ENCODE peak calls at places on chromosomes 3 and 15, in eight cellular contexts. Z, L, S, M, J, U, V and I are unnamed samples.

GRCh38 chr15:65930134-65930533 is 60.8 kb downstream of the RAB11A start:
- DNase-seq in Z (no peak), L (no peak), S (no peak), M (no peak), J (no peak), U (no peak), V (no peak), I (no peak)

GRCh38 chr3:161863775-161864174 is 367.2 kb downstream of the OTOL1 start:
- DNase-seq in Z (no peak), L (no peak), S (no peak), M (no peak), J (no peak), U (no peak), V (no peak), I (no peak)

GRCh38 chr15:68821898-68822380 is 1.2 kb upstream of the ANP32A start:
- DNase-seq in Z (no peak), L (no peak), S (no peak), M (no peak), J (no peak), U (no peak), V (peak; percentile 45), I (no peak)

GRCh38 chr3:156685198-156685597 is 10.8 kb downstream of the TIPARP start:
- DNase-seq in Z (no peak), L (no peak), S (no peak), M (no peak), J (no peak), U (peak; percentile 53), V (peak; percentile 5), I (no peak)

GRCh38 chr15:78056714-78057269 is 20.7 kb downstream of the TBC1D2B start:
- DNase-seq in Z (no peak), L (no peak), S (peak; percentile 54), M (no peak), J (peak; percentile 39), U (peak; percentile 45), V (no peak), I (peak; percentile 69)

GRCh38 chr3:24013843-24014242 is 68.8 kb downstream of the NR1D2 start:
- DNase-seq in Z (no peak), L (no peak), S (no peak), M (no peak), J (no peak), U (no peak), V (no peak), I (no peak)

GRCh38 chr3:174321549-174321948 is 537.6 kb upstream of the NAALADL2 start:
- DNase-seq in Z (no peak), L (no peak), S (no peak), M (no peak), J (no peak), U (no peak), V (no peak), I (no peak)

GRCh38 chr3:159828542-159828943 is 160.1 kb upstream of the IL12A start:
- DNase-seq in Z (no peak), L (no peak), S (peak; percentile 51), M (no peak), J (no peak), U (peak; percentile 68), V (peak; percentile 58), I (no peak)

GRCh38 chr15:52208306-52208946 is 17.2 kb upstream of the GNB5 start:
- DNase-seq in Z (peak; percentile 49), L (peak; percentile 95), S (peak; percentile 51), M (no peak), J (peak; percentile 74), U (peak; percentile 67), V (peak; percentile 85), I (no peak)

GRCh38 chr3:197083486-197083885 is 53.9 kb upstream of the MELTF start:
- DNase-seq in Z (no peak), L (no peak), S (peak; percentile 90), M (no peak), J (no peak), U (peak; percentile 88), V (no peak), I (no peak)

GRCh38 chr3:55461896-55462295 is 25.2 kb downstream of the WNT5A start:
- DNase-seq in Z (no peak), L (peak; percentile 17), S (peak; percentile 89), M (no peak), J (no peak), U (peak; percentile 89), V (no peak), I (no peak)

GRCh38 chr3:23865595-23866396 is 51.0 kb downstream of the NKIRAS1 start:
- DNase-seq in Z (no peak), L (no peak), S (peak; percentile 23), M (no peak), J (no peak), U (peak; percentile 38), V (peak; percentile 59), I (no peak)

GRCh38 chr3:177563381-177563780 is 366.1 kb upstream of the TBL1XR1 start:
- DNase-seq in Z (no peak), L (no peak), S (peak; percentile 35), M (no peak), J (no peak), U (peak; percentile 24), V (no peak), I (no peak)

GRCh38 chr3:34995771-34996430 is 643.4 kb upstream of the ARPP21 start:
- DNase-seq in Z (no peak), L (no peak), S (no peak), M (no peak), J (no peak), U (no peak), V (no peak), I (no peak)

GRCh38 chr3:176352716-176353334 is 844.5 kb downstream of the TBL1XR1 start:
- DNase-seq in Z (no peak), L (no peak), S (peak; percentile 15), M (no peak), J (no peak), U (peak; percentile 22), V (no peak), I (no peak)

GRCh38 chr3:194261581-194262063 is 89.5 kb downstream of the CPN2 start:
- DNase-seq in Z (no peak), L (no peak), S (no peak), M (no peak), J (no peak), U (no peak), V (no peak), I (peak; percentile 65)

GRCh38 chr3:194689493-194689901 is 3.8 kb downstream of the FAM43A start:
- DNase-seq in Z (no peak), L (no peak), S (peak; percentile 46), M (peak; percentile 34), J (no peak), U (peak; percentile 78), V (no peak), I (peak; percentile 62)

DNA sequence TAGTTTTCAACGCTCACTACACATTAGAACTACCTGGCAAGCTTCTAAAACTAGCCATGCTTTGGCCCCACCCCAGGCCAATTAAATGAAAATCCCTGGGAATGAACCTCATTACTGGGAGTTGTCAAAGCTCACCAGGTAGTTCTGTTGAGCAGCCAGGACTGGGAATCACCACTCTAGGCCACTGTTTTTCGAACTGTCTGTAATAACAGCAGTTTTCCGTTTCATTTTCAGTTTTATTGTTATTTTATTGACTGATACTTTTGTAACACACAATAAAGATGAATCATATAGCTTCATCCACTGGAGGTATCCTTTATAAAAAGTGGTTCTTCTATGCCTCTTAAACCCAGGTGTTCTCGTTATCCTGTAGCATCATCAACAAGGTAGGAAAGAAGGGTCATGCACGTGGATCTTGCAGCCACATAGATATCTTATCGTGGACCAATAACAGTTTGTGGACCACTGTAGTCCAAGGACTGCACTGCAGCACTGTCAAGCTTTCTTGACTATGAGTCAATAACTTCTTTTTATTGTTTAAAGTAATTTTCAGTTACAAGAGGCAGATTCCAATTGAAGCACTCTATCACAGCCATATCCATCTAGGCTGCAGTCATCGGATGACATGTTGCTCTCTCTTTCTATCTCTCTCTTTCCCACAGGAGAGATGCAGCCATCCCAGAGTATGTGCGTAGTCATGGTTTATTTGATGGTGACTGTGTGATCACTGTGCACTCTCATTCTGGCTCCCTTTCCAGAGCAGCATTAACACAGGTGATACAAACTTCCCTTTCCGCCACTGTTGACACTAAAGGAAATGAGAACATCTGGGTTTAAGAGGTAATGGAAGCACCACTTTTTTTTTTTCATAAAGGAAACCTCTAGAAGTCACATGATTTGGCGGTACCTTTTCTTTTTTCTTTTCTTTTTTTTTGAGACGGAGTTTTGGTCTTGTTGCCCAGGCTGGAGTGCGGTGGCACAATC is 39.0 kb upstream of the BLM start:
- DNase-seq in Z (no peak), L (no peak), S (no peak), M (no peak), J (no peak), U (peak; percentile 19), V (no peak), I (no peak)
- TF ChIP-seq CTCF in Z (no peak), L (no peak), S (no peak), M (no peak), J (no peak), U (no peak), V (no peak), I (no peak)

GRCh38 chr3:52710512-52710911 is 4.6 kb downstream of the SPCS1 start:
- DNase-seq in Z (no peak), L (no peak), S (no peak), M (no peak), J (no peak), U (no peak), V (no peak), I (no peak)

GRCh38 chr3:52704611-52705437 is 767 bp downstream of the GLT8D1 start:
- DNase-seq in Z (no peak), L (no peak), S (peak; percentile 48), M (no peak), J (no peak), U (peak; percentile 33), V (peak; percentile 24), I (no peak)

GRCh38 chr3:52705688-52706686 is at the start of the genes GLT8D1 and SPCS1:
- DNase-seq in Z (peak; percentile 77), L (peak; percentile 90), S (peak; percentile 84), M (peak; percentile 87), J (peak; percentile 83), U (peak; percentile 79), V (peak; percentile 95), I (peak; percentile 91)

GRCh38 chr3:52705438-52705687 is 228 bp downstream of the GLT8D1 start:
- DNase-seq in Z (no peak), L (no peak), S (no peak), M (no peak), J (no peak), U (no peak), V (no peak), I (no peak)

GRCh38 chr3:52707585-52707984 is 1.7 kb downstream of the SPCS1 start:
- DNase-seq in Z (no peak), L (no peak), S (peak; percentile 17), M (no peak), J (no peak), U (no peak), V (no peak), I (no peak)
- H3K4me3 ChIP-seq in Z (no peak overlapping the region), L (peak overlapping the region; percentile 93), S (no peak overlapping the region), M (no peak overlapping the region), J (no peak overlapping the region), U (no peak overlapping the region), V (peak overlapping the region; percentile 81), I (no peak overlapping the region)

GRCh38 chr3:152779649-152780048 is 55.3 kb upstream of the P2RY1 start:
- DNase-seq in Z (no peak), L (no peak), S (peak; percentile 65), M (no peak), J (no peak), U (no peak), V (peak; percentile 26), I (no peak)
- H3K27ac ChIP-seq in Z (no peak overlapping the region), L (no peak overlapping the region), S (no peak overlapping the region), M (no peak overlapping the region), J (no peak overlapping the region), U (no peak overlapping the region), V (no peak overlapping the region), I (no peak overlapping the region)

DNA sequence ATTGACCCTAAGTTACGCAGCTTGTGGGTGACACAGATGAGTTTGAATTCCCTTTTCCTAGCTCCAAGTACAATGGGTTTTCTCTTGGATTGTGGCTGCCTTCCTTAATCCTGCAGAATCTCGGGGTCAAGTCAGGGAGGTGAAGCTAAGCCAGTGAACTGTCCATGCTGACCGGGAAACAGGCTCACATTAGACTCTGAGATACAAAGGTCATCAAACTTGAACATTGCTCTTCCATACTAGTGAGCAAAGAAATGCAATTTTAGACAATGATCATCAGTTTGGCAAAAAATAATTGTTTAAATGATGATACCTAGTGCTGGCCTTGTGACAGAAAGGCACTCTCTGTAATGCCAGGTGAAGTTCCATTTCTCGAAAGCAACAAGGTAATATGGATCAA is 31.6 kb downstream of the SLC6A1 start:
- DNase-seq in Z (no peak), L (no peak), S (no peak), M (no peak), J (no peak), U (no peak), V (no peak), I (no peak)
- TF ChIP-seq CTCF in Z (no peak), L (no peak), S (no peak), M (no peak), J (no peak), U (no peak), V (no peak), I (no peak)